ENCODE peak calls at places on chromosomes 2 and 18, in four cellular contexts. One of them, this sample, is unnamed.

GRCh38 chr18:22676423-22676822 is 256.7 kb upstream of the RBBP8 start:
- DNase-seq in NCI-H1092: no peak
- DNase-seq in non-pigmented ciliary epithelial cell: no peak
- DNase-seq in tibial artery: no peak
- DNase-seq in this sample: no peak

GRCh38 chr18:35041752-35042379 is 653 bp downstream of the MAPRE2 start:
- DNase-seq in NCI-H1092: peak
- DNase-seq in non-pigmented ciliary epithelial cell: no peak
- DNase-seq in tibial artery: no peak
- DNase-seq in this sample: no peak

GRCh38 chr2:166775176-166775575 is 113.1 kb upstream of the XIRP2 start:
- DNase-seq in NCI-H1092: no peak
- DNase-seq in non-pigmented ciliary epithelial cell: no peak
- DNase-seq in tibial artery: no peak
- DNase-seq in this sample: no peak

GRCh38 chr2:96756788-96757476 is 3.8 kb upstream of the CNNM4 start:
- DNase-seq in NCI-H1092: no peak
- DNase-seq in non-pigmented ciliary epithelial cell: no peak
- DNase-seq in tibial artery: no peak
- DNase-seq in this sample: no peak

GRCh38 chr2:184602734-184603133 is 4.4 kb downstream of the ZNF804A start:
- DNase-seq in NCI-H1092: no peak
- DNase-seq in non-pigmented ciliary epithelial cell: no peak
- DNase-seq in tibial artery: no peak
- DNase-seq in this sample: no peak

GRCh38 chr2:42964444-42965081 is 172.2 kb upstream of the HAAO start:
- DNase-seq in NCI-H1092: peak
- DNase-seq in non-pigmented ciliary epithelial cell: peak
- DNase-seq in tibial artery: peak
- DNase-seq in this sample: no peak

GRCh38 chr2:127961729-127962128 is 66.1 kb downstream of the SAP130 start:
- DNase-seq in NCI-H1092: no peak
- DNase-seq in non-pigmented ciliary epithelial cell: no peak
- DNase-seq in tibial artery: no peak
- DNase-seq in this sample: no peak

GRCh38 chr2:9836074-9836473 is 7.2 kb upstream of the TAF1B start:
- DNase-seq in NCI-H1092: no peak
- DNase-seq in non-pigmented ciliary epithelial cell: no peak
- DNase-seq in tibial artery: no peak
- DNase-seq in this sample: no peak

GRCh38 chr2:56130463-56131070 is 53.2 kb upstream of the CCDC85A start:
- DNase-seq in NCI-H1092: peak
- DNase-seq in non-pigmented ciliary epithelial cell: peak
- DNase-seq in tibial artery: no peak
- DNase-seq in this sample: no peak

GRCh38 chr2:26184086-26184485 is 11.2 kb downstream of the GAREM2 start:
- DNase-seq in NCI-H1092: no peak
- DNase-seq in non-pigmented ciliary epithelial cell: no peak
- DNase-seq in tibial artery: no peak
- DNase-seq in this sample: no peak

GRCh38 chr2:98541906-98542305 is 66.4 kb downstream of the COA5 start:
- DNase-seq in NCI-H1092: no peak
- DNase-seq in non-pigmented ciliary epithelial cell: no peak
- DNase-seq in tibial artery: no peak
- DNase-seq in this sample: no peak

GRCh38 chr2:191899442-191899841 is 52.6 kb upstream of the CAVIN2 start:
- DNase-seq in NCI-H1092: no peak
- DNase-seq in non-pigmented ciliary epithelial cell: peak
- DNase-seq in tibial artery: no peak
- DNase-seq in this sample: no peak

GRCh38 chr2:219629976-219630695 is 2.7 kb downstream of the SLC4A3 start:
- DNase-seq in NCI-H1092: no peak
- DNase-seq in non-pigmented ciliary epithelial cell: no peak
- DNase-seq in tibial artery: peak
- DNase-seq in this sample: no peak

GRCh38 chr2:169609264-169609663 is 25.1 kb downstream of the PPIG start:
- DNase-seq in NCI-H1092: no peak
- DNase-seq in non-pigmented ciliary epithelial cell: no peak
- DNase-seq in tibial artery: no peak
- DNase-seq in this sample: no peak

GRCh38 chr2:232894251-232894650 is 24.2 kb downstream of the SNORC start:
- DNase-seq in NCI-H1092: no peak
- DNase-seq in non-pigmented ciliary epithelial cell: no peak
- DNase-seq in tibial artery: peak
- DNase-seq in this sample: no peak

This sample was measured in smooth muscle cell of the brain vasculature.